ENCODE peak calls at places on chromosomes 12 and 14, in six cellular contexts. I is stomach, O is B cell, Y is SK-N-DZ, B is AG10803, R is NCI-H1092 treated with DMSO at 0.1 percent for 48 hours. Q is an unnamed sample.

GRCh38 chr14:77979171-77979570 is 179.3 kb downstream of the ADCK1 start:
- DNase-seq in I (no peak), O (no peak), Y (no peak), B (no peak), R (no peak), Q (no peak)

GRCh38 chr12:89507015-89507824 is 17.4 kb downstream of the GALNT4 start:
- DNase-seq in Y (no peak), O (no peak), R (no peak), I (peak; percentile 48), B (no peak), Q (no peak)

GRCh38 chr14:49988080-49988990 is 95.5 kb downstream of the ARF6 start:
- DNase-seq in R (no peak), B (no peak), I (no peak), O (no peak), Y (no peak), Q (no peak)

GRCh38 chr14:21264025-21264801 is 5.0 kb downstream of the HNRNPC start:
- DNase-seq in B (peak; percentile 77), I (no peak), R (no peak), Y (no peak), O (no peak), Q (no peak)

GRCh38 chr12:51536159-51536558 is 54.9 kb upstream of the SCN8A start:
- DNase-seq in Y (peak; percentile 50), I (no peak), B (no peak), R (no peak), O (no peak), Q (no peak)

GRCh38 chr12:2195085-2195484 is 142.3 kb downstream of the CACNA1C start:
- DNase-seq in I (no peak), R (no peak), O (no peak), Y (no peak), B (no peak), Q (no peak)

GRCh38 chr14:72457641-72458040 is 436.3 kb downstream of the DPF3 start:
- DNase-seq in B (peak; percentile 76), I (no peak), O (no peak), R (no peak), Y (no peak), Q (no peak)

GRCh38 chr14:32011225-32011624 is 65.9 kb upstream of the ARHGAP5 start:
- DNase-seq in I (no peak), O (no peak), R (no peak), B (no peak), Y (no peak), Q (no peak)